ENCODE peak calls at places on chromosomes 2 and 18, in eight cellular contexts. U is Peyer's patch, Z is endothelial cell, S is transverse colon, V is tibial artery, Q is lower lobe of right lung, H is neural crest cell, N is choroid plexus epithelial cell. W is an unnamed sample.

GRCh38 chr2:7849531-7849930 is 832.3 kb upstream of the ID2 start:
- DNase-seq in Z (no peak), H (no peak), S (no peak), V (no peak), Q (no peak), U (no peak), N (no peak), W (no peak)

GRCh38 chr2:85462337-85462736 is 43.8 kb downstream of the SH2D6 start:
- DNase-seq in Q (no peak), H (no peak), V (no peak), Z (no peak), N (no peak), U (no peak), S (no peak), W (no peak)

GRCh38 chr18:46482831-46483230 is 174.2 kb downstream of the LOXHD1 start:
- DNase-seq in V (no peak), N (no peak), S (no peak), H (no peak), Z (no peak), Q (no peak), U (no peak), W (no peak)

GRCh38 chr2:31322376-31322775 is 88.4 kb downstream of the EHD3 start:
- DNase-seq in Z (no peak), V (no peak), N (peak; percentile 59), Q (no peak), H (no peak), S (no peak), U (no peak), W (no peak)

GRCh38 chr2:159738509-159739390 is 26.4 kb downstream of the MARCHF7 start:
- DNase-seq in V (no peak), Q (no peak), Z (no peak), H (no peak), U (no peak), S (no peak), N (no peak), W (no peak)

GRCh38 chr2:9200634-9201015 is 6.0 kb upstream of the ASAP2 start:
- DNase-seq in Q (no peak), Z (no peak), S (no peak), U (no peak), H (no peak), V (no peak), N (no peak), W (no peak)

GRCh38 chr18:61616111-61616610 is 276.6 kb downstream of the RNF152 start:
- DNase-seq in U (no peak), N (no peak), Z (no peak), Q (no peak), S (no peak), V (no peak), H (no peak), W (no peak)

GRCh38 chr2:129906861-129907235 is 72.6 kb upstream of the RAB6C start:
- DNase-seq in Z (no peak), S (no peak), H (no peak), Q (no peak), U (no peak), V (no peak), N (no peak), W (no peak)

GRCh38 chr2:40364143-40364903 is 87.6 kb downstream of the SLC8A1 start:
- DNase-seq in S (no peak), N (peak; percentile 65), H (no peak), Z (no peak), V (no peak), Q (no peak), U (no peak), W (no peak)

GRCh38 chr2:237465515-237466227 is 21.4 kb upstream of the MLPH start:
- DNase-seq in V (no peak), Z (no peak), Q (no peak), S (no peak), U (no peak), H (no peak), N (peak; percentile 99), W (no peak)

GRCh38 chr2:118723394-118723793 is 124.1 kb downstream of the EN1 start:
- DNase-seq in U (no peak), Q (no peak), V (no peak), N (no peak), S (no peak), H (no peak), Z (no peak), W (no peak)

GRCh38 chr18:79366177-79367094 is 29.3 kb upstream of the NFATC1 start:
- DNase-seq in H (no peak), S (no peak), Z (no peak), V (no peak), Q (no peak), N (peak; percentile 79), U (no peak), W (no peak)

GRCh38 chr2:213500881-213501280 is 216.6 kb downstream of the SPAG16 start:
- DNase-seq in S (no peak), V (no peak), N (no peak), U (no peak), Q (no peak), Z (no peak), H (no peak), W (no peak)

GRCh38 chr2:214127178-214127970 is 283.5 kb upstream of the VWC2L start:
- DNase-seq in V (peak; percentile 84), H (no peak), Z (no peak), Q (no peak), N (peak; percentile 59), S (no peak), U (no peak), W (no peak)

GRCh38 chr2:109172556-109173105 is 43.6 kb downstream of the SH3RF3 start:
- DNase-seq in S (no peak), N (peak; percentile 26), Q (no peak), V (no peak), Z (no peak), U (no peak), H (no peak), W (no peak)

GRCh38 chr2:102789349-102790085 is 27.7 kb downstream of the TMEM182 start:
- DNase-seq in Q (no peak), V (no peak), N (no peak), H (no peak), S (no peak), U (no peak), Z (no peak), W (no peak)

DNA sequence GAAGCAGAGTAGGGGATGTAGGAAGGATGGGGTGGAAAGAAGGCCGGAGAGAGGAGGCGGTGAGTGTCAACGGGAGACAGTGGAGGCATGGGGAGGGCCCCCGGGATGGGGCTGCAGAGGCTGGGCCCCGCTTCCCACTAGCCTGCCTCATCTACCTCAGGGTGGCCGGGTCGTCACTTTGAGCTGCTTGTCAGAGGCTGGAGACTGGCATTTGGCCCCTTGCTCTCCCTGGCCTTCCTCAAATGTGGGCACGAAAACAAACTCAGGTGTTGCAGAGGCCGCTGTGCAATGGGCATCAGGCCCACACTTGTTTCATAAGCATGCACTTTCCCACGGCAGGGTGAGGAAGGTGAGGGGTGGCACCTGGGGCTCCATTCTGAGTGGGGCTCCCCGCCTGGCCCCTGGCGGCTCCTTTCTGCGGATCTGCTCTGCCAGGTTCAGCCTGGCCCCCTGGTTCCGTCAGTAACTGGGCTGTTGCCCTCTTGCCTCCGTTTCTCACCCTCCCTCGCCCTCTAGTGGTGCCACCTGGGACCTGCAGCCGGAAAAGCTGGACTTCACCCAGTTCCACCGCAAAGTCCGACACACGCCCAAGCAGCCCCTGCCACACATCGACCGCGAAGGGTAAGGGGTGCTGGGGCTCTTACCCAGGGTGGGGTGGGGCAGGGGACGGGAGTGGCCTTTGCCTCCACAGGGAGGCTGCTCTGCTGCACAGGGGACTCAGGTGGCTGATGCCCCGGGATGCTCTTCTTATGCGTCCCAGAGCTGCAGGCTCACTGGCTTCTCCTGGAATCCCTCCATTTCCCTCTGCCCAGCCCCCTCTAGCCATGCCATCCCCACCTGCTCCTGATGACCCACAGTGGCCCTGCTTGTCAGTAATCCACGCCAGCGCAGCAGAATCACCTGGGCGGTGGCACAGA is 125.4 kb downstream of the CTIF start:
- DNase-seq in Z (peak; percentile 85), U (peak; percentile 46), H (peak; percentile 85), N (peak; percentile 60), S (peak; percentile 75), V (peak; percentile 52), Q (peak; percentile 77), W (peak; percentile 64)
- TF ChIP-seq CTCF in Z (peak; percentile 90), U (peak; percentile 52), H (peak; percentile 83), N (peak; percentile 93), S (peak; percentile 87), V (peak; percentile 87), Q (peak; percentile 87), W (peak; percentile 87)

GRCh38 chr2:161780881-161781280 is 156.7 kb downstream of the SLC4A10 start:
- DNase-seq in V (no peak), N (no peak), Z (no peak), U (no peak), Q (no peak), H (no peak), S (no peak), W (no peak)

GRCh38 chr2:161771148-161771547 is 146.9 kb downstream of the SLC4A10 start:
- DNase-seq in N (no peak), V (no peak), S (no peak), U (no peak), Z (no peak), Q (no peak), H (no peak), W (no peak)

DNA sequence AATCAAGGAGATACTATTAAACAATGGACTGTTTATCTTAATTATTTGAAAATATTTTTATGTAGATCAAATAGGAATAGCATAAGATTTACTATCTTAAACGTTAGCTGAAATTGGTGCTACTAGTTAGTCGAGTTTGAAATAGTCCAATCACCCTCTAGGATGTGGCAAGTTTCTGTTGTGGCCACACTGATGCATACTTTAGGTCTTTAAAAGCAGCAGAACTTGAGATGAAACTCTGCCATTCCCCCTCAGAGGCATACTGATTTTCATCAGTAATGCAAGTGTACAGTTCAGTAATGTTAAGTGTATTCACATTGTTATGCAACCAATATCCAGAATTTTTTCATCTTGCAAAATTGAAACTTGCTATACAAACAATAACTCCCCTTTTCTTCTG is 151.8 kb downstream of the SLC4A10 start:
- DNase-seq in N (no peak), H (no peak), U (no peak), V (no peak), S (no peak), Q (no peak), Z (no peak), W (no peak)
- TF ChIP-seq CTCF in N (no peak), H (no peak), U (no peak), V (no peak), S (no peak), Q (no peak), Z (no peak), W (no peak)

DNA sequence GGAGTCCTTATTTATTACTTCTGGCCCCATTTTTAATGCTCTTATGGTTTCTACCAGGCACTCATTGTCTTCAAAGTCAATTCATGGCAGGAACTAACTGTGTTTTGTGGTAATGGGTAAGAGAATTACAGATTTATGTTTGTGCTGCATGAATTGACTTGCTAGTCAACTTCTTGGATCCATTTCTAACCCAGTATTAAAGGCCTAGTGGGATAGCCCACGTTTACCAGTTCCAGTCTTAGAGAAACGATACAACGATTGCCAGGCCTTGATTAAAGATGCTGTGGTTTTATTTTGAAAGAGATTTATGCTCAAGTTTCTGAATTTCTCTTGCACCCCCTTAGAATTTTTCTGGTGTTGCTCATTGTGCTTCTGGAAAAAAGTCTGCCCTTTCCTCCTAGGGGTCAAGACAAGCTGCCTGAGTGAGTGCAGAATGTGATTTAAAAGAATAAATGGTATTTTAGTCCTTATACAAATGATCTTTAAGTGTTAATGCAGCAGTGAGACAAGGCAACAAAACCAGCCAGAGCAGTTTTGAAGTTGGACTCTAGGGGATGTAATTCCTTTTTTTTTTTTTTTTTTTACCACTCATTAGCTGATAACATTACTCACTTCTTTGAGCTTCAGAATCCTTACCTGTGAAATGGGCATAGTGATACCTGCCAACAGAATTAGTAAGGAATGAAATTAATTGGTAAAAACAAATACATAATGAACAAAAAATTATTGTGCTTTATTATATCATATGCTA is 101.5 kb downstream of the ARHGAP15 start:
- DNase-seq in Q (no peak), N (peak; percentile 2), H (no peak), V (no peak), S (no peak), Z (no peak), U (no peak), W (no peak)
- TF ChIP-seq CTCF in Q (no peak), N (peak; percentile 26), H (peak; percentile 44), V (no peak), S (no peak), Z (no peak), U (no peak), W (no peak)

GRCh38 chr2:3208179-3208578 is 169.4 kb downstream of the EIPR1 start:
- DNase-seq in H (no peak), U (no peak), Z (no peak), N (no peak), S (no peak), Q (no peak), V (no peak), W (no peak)
- TF ChIP-seq CTCF in H (no peak), U (no peak), Z (no peak), N (no peak), S (no peak), Q (no peak), V (no peak), W (no peak)